ENCODE peak calls at places on chromosomes 12 and 14, in seven cellular contexts. A, U, L, R, T, C and N are unnamed samples. For H3K4me1, the result is how much of the 10 kb centered on the place peaks cover.

GRCh38 chr12:57372233-57372632 is 58.6 kb downstream of the R3HDM2 start:
- DNase-seq in A (no peak), U (peak), L (no peak), R (peak), T (no peak), C (no peak), N (no peak)

GRCh38 chr14:38629412-38629811 is 373.5 kb upstream of the CLEC14A start:
- DNase-seq in A (no peak), U (no peak), L (no peak), R (no peak), T (no peak), C (no peak), N (no peak)

GRCh38 chr14:79186523-79186922 is 1016.4 kb downstream of the NRXN3 start:
- DNase-seq in A (no peak), U (no peak), L (no peak), R (no peak), T (no peak), C (no peak), N (no peak)

GRCh38 chr12:25800101-25800500 is 158.4 kb upstream of the RASSF8 start:
- DNase-seq in A (no peak), U (no peak), L (no peak), R (no peak), T (no peak), C (no peak), N (no peak)

GRCh38 chr14:57060276-57060956 is 208.3 kb downstream of the EXOC5 start:
- DNase-seq in A (peak), U (peak), L (no peak), R (no peak), T (no peak), C (no peak), N (no peak)

GRCh38 chr12:80041691-80042090 is 57.6 kb upstream of the OTOGL start:
- DNase-seq in A (no peak), U (no peak), L (no peak), R (no peak), T (no peak), C (no peak), N (no peak)

GRCh38 chr14:33056213-33056612 is 117.5 kb downstream of the NPAS3 start:
- DNase-seq in A (no peak), U (no peak), L (no peak), R (no peak), T (no peak), C (no peak), N (no peak)

GRCh38 chr12:77122236-77122635 is 56.9 kb upstream of the E2F7 start:
- DNase-seq in A (no peak), U (no peak), L (no peak), R (no peak), T (no peak), C (no peak), N (no peak)

GRCh38 chr14:55448146-55448614 is 7.8 kb upstream of the TBPL2 start:
- DNase-seq in A (no peak), U (no peak), L (peak), R (peak), T (no peak), C (no peak), N (peak)

GRCh38 chr14:93051600-93052546 is 63.9 kb downstream of the ITPK1 start:
- DNase-seq in A (no peak), U (no peak), L (no peak), R (no peak), T (no peak), C (no peak), N (no peak)

GRCh38 chr12:100959481-100959880 is 164.9 kb downstream of the ANO4 start:
- DNase-seq in A (no peak), U (no peak), L (no peak), R (no peak), T (no peak), C (no peak), N (no peak)

GRCh38 chr14:32468955-32469354 is 139.9 kb downstream of the AKAP6 start:
- DNase-seq in A (no peak), U (no peak), L (no peak), R (peak), T (no peak), C (no peak), N (no peak)

GRCh38 chr12:62692884-62693283 is 226.3 kb downstream of the MON2 start:
- DNase-seq in A (no peak), U (no peak), L (no peak), R (no peak), T (no peak), C (no peak), N (no peak)

GRCh38 chr12:46935448-46935847 is 109.7 kb upstream of the SLC38A4 start:
- DNase-seq in A (no peak), U (no peak), L (no peak), R (no peak), T (no peak), C (no peak), N (no peak)

GRCh38 chr14:37116933-37117844 is 55.2 kb downstream of the SLC25A21 start:
- DNase-seq in A (no peak), U (no peak), L (no peak), R (no peak), T (no peak), C (no peak), N (no peak)

GRCh38 chr12:1993341-1993740 is 10.9 kb downstream of the DCP1B start:
- DNase-seq in A (no peak), U (no peak), L (no peak), R (no peak), T (no peak), C (no peak), N (no peak)

GRCh38 chr12:93467351-93468007 is at the start of gene MRPL42:
- DNase-seq in A (peak), U (peak), L (peak), R (peak), T (peak), C (peak), N (peak)
- TF ChIP-seq POLR2A in A (peak), U (peak), L (no peak), R (peak), T (peak), C (peak), N (peak)

GRCh38 chr12:39124768-39125167 is 219.4 kb upstream of the CPNE8 start:
- DNase-seq in A (no peak), U (no peak), L (no peak), R (no peak), T (no peak), C (no peak), N (no peak)
- H3K4me1 ChIP-seq in A (under half), U (under half), L (under half), R (under half), T (under half), C (under half), N (under half)

GRCh38 chr14:74955229-74955999 is at the start of gene PGF:
- DNase-seq in A (no peak), U (peak), L (peak), R (peak), T (peak), C (peak), N (peak)
- TF ChIP-seq POLR2A in A (no peak), U (peak), L (no peak), R (peak), T (no peak), C (peak), N (peak)

GRCh38 chr12:106131671-106132070 is 7.1 kb downstream of the NUAK1 start:
- DNase-seq in A (no peak), U (no peak), L (no peak), R (no peak), T (no peak), C (no peak), N (no peak)
- H3K4me1 ChIP-seq in A (under half), U (under half), L (half or more), R (under half), T (under half), C (under half), N (under half)

GRCh38 chr12:118135788-118136558 is at the start of gene PEBP1:
- DNase-seq in A (peak), U (peak), L (peak), R (peak), T (peak), C (peak), N (peak)
- TF ChIP-seq POLR2A in A (peak), U (peak), L (no peak), R (peak), T (peak), C (peak), N (peak)

GRCh38 chr12:92556622-92557421 is 146.0 kb upstream of the PLEKHG7 start:
- DNase-seq in A (no peak), U (no peak), L (no peak), R (no peak), T (no peak), C (no peak), N (no peak)

GRCh38 chr12:92554316-92554905 is 148.4 kb upstream of the PLEKHG7 start:
- DNase-seq in A (no peak), U (no peak), L (no peak), R (no peak), T (no peak), C (no peak), N (no peak)

GRCh38 chr12:92558241-92558773 is 144.5 kb upstream of the PLEKHG7 start:
- DNase-seq in A (no peak), U (no peak), L (no peak), R (no peak), T (no peak), C (no peak), N (no peak)

GRCh38 chr12:92557422-92557724 is 145.4 kb upstream of the PLEKHG7 start:
- DNase-seq in A (no peak), U (no peak), L (no peak), R (no peak), T (no peak), C (no peak), N (no peak)

DNA sequence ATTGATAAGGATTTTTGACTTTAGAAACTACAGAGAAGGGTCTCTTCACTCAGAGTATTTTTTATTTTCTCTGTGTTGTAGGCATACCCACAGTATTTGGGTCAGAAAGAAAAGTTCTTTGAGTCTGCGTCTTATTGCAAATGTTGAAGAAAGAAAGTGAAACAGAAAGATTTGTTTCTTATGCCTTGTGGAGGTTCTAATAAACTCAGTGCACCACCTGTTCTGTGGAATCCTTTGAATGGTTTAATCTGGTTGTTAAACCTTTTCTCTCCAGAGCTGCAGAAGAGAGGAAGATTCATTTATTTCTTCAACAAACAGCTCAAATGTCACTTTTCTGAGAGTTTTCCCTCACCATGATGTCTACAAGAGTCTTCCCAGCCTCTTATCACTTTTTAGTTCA is 146.6 kb upstream of the PLEKHG7 start:
- DNase-seq in A (no peak), U (no peak), L (no peak), R (no peak), T (no peak), C (no peak), N (no peak)
- H3K4me1 ChIP-seq in A (half or more), U (half or more), L (half or more), R (under half), T (under half), C (under half), N (under half)

DNA sequence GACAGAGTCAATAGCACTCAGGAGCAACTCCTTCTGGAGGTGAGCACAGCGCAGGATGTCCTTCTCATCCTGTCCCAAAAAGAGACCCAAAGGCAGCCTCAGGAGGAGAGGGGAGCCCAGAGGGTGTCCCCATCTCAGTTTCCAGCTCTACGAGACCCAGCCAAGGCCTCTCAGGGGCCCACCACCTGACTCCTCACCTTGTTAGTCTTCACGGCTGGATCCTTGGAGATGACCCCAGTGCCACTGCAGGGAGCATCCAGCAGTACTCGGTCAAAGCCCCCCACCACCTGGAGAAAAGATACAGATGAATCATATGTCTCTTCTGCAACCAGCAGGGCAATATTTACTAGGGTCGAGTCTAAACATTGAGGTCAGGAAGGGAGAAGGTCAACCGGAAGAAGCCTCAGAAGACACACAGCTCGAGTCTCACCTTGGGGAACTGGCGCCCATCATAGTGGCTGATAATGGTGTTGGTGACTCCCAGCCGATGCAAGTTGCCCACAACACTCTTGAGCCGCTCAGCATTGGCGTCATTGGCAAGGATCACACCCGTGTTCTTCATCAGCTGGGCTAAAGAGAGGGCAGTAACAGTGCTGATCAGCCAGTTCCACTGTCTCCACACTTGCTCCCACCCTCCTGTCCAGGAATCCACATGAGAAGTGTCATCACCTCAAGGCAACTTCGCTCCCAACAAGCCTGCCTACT is 4.8 kb upstream of the IFFO1 start:
- DNase-seq in A (no peak), U (no peak), L (no peak), R (no peak), T (no peak), C (no peak), N (no peak)
- TF ChIP-seq POLR2A in A (no peak), U (no peak), L (no peak), R (no peak), T (no peak), C (no peak), N (no peak)